ENCODE peak calls at places on chromosomes 5 and 9, in five cellular contexts. C is HCT116, X is coronary artery, Y is upper lobe of right lung, N is breast epithelium. H is an unnamed sample.

GRCh38 chr9:112422417-112423148 is 42.7 kb downstream of the HSDL2 start:
- DNase-seq in C (no peak), X (no peak), Y (no peak), N (no peak), H (no peak)

GRCh38 chr9:131091352-131091992 is 4.9 kb upstream of the AIF1L start:
- DNase-seq in C (no peak), X (no peak), Y (no peak), N (no peak), H (no peak)

GRCh38 chr9:122314193-122314592 is 49.5 kb downstream of the MRRF start:
- DNase-seq in C (no peak), X (no peak), Y (no peak), N (no peak), H (no peak)

GRCh38 chr5:22699319-22699718 is 153.8 kb downstream of the CDH12 start:
- DNase-seq in C (no peak), X (no peak), Y (no peak), N (no peak), H (no peak)

GRCh38 chr5:174097486-174098185 is 52.1 kb downstream of the NSG2 start:
- DNase-seq in C (no peak), X (no peak), Y (no peak), N (no peak), H (no peak)

GRCh38 chr9:89794918-89795317 is 190.1 kb downstream of the GADD45G start:
- DNase-seq in C (no peak), X (peak), Y (no peak), N (no peak), H (peak)

GRCh38 chr9:91734371-91734981 is 215.6 kb downstream of the ROR2 start:
- DNase-seq in C (peak), X (no peak), Y (peak), N (no peak), H (peak)

GRCh38 chr9:90268613-90269012 is 374.0 kb downstream of the DIRAS2 start:
- DNase-seq in C (no peak), X (no peak), Y (no peak), N (no peak), H (no peak)